ENCODE peak calls at places on chromosomes 7 and 10, in eight cellular contexts. W, N, L, I, B, V, S and K are unnamed samples.

GRCh38 chr7:1964913-1965578 is 267.7 kb downstream of the MAD1L1 start:
- DNase-seq in I (no peak), N (no peak), V (no peak), S (no peak), L (no peak), W (no peak), B (no peak), K (no peak)

GRCh38 chr7:375491-375821 is 85.5 kb downstream of the FOXL3 start:
- DNase-seq in S (no peak), I (no peak), V (no peak), L (no peak), W (no peak), N (no peak), B (no peak), K (peak)

GRCh38 chr7:66055321-66055956 is 20.2 kb upstream of the ASL start:
- DNase-seq in V (peak), B (no peak), W (peak), I (peak), S (peak), L (no peak), N (no peak), K (no peak)

GRCh38 chr7:953547-954327 is 743 bp downstream of the ADAP1 start:
- DNase-seq in B (peak), I (peak), S (no peak), W (peak), L (peak), N (no peak), V (peak), K (peak)

GRCh38 chr7:151822541-151823181 is 54.3 kb downstream of the PRKAG2 start:
- DNase-seq in L (no peak), V (no peak), N (no peak), I (no peak), S (no peak), W (no peak), B (no peak), K (no peak)

GRCh38 chr10:26696786-26697162 is 727 bp upstream of the PDSS1 start:
- DNase-seq in L (no peak), V (no peak), I (no peak), W (no peak), B (no peak), N (no peak), S (no peak), K (no peak)

GRCh38 chr10:10647331-10647730 is 370.3 kb upstream of the CELF2 start:
- DNase-seq in I (no peak), B (no peak), S (no peak), V (peak), L (no peak), N (no peak), W (no peak), K (no peak)

GRCh38 chr7:103695496-103695895 is 249.5 kb upstream of the SLC26A5 start:
- DNase-seq in L (no peak), S (no peak), N (no peak), V (no peak), B (no peak), W (no peak), I (no peak), K (no peak)

GRCh38 chr7:117212969-117213877 is 109.6 kb downstream of the WNT2 start:
- DNase-seq in V (peak), W (peak), N (peak), S (peak), B (peak), I (peak), L (peak), K (no peak)

GRCh38 chr7:143239822-143240221 is 18.0 kb downstream of the TAS2R40 start:
- DNase-seq in L (no peak), N (no peak), B (no peak), W (no peak), S (no peak), V (peak), I (peak), K (no peak)

GRCh38 chr7:151552352-151553028 is 32.8 kb upstream of the RHEB start:
- DNase-seq in S (no peak), N (no peak), L (no peak), V (no peak), B (no peak), W (no peak), I (no peak), K (no peak)

GRCh38 chr10:87862644-87863101 is 660 bp downstream of the KLLN start:
- DNase-seq in W (no peak), I (no peak), S (no peak), L (no peak), V (no peak), N (peak), B (no peak), K (no peak)

GRCh38 chr7:139626817-139627216 is 103.3 kb downstream of the CLEC2L start:
- DNase-seq in N (no peak), W (no peak), B (no peak), S (no peak), I (no peak), V (no peak), L (no peak), K (no peak)

GRCh38 chr7:73895626-73896025 is 34.7 kb downstream of the TMEM270 start:
- DNase-seq in I (peak), V (no peak), B (no peak), S (no peak), W (peak), L (no peak), N (no peak), K (no peak)

GRCh38 chr10:110803830-110804338 is 67.8 kb upstream of the PDCD4 start:
- DNase-seq in S (no peak), I (peak), V (peak), W (peak), B (peak), L (peak), N (peak), K (peak)

GRCh38 chr10:75358835-75359421 is 42.6 kb downstream of the ZNF503 start:
- DNase-seq in B (no peak), I (peak), V (peak), L (no peak), S (peak), W (peak), N (no peak), K (no peak)

GRCh38 chr10:5344746-5345145 is 20.0 kb upstream of the UCN3 start:
- DNase-seq in V (no peak), N (no peak), I (no peak), S (no peak), W (no peak), B (no peak), L (no peak), K (no peak)
- H3K4me3 ChIP-seq in V (no peak), N (no peak), I (no peak), S (no peak), W (no peak), B (no peak), L (no peak), K (no peak)

GRCh38 chr10:94361161-94361794 is 1.5 kb downstream of the NOC3L start:
- DNase-seq in N (no peak), I (peak), B (peak), S (no peak), V (peak), W (peak), L (no peak), K (no peak)
- H3K4me3 ChIP-seq in N (peak), I (peak), B (peak), S (no peak), V (peak), W (peak), L (peak), K (peak)

GRCh38 chr7:10429031-10429430 is 544.6 kb upstream of the PHF14 start:
- DNase-seq in N (no peak), V (no peak), B (no peak), L (no peak), S (no peak), I (no peak), W (no peak), K (no peak)
- H3K4me3 ChIP-seq in N (no peak), V (no peak), B (no peak), L (no peak), S (no peak), I (no peak), W (no peak), K (no peak)

DNA sequence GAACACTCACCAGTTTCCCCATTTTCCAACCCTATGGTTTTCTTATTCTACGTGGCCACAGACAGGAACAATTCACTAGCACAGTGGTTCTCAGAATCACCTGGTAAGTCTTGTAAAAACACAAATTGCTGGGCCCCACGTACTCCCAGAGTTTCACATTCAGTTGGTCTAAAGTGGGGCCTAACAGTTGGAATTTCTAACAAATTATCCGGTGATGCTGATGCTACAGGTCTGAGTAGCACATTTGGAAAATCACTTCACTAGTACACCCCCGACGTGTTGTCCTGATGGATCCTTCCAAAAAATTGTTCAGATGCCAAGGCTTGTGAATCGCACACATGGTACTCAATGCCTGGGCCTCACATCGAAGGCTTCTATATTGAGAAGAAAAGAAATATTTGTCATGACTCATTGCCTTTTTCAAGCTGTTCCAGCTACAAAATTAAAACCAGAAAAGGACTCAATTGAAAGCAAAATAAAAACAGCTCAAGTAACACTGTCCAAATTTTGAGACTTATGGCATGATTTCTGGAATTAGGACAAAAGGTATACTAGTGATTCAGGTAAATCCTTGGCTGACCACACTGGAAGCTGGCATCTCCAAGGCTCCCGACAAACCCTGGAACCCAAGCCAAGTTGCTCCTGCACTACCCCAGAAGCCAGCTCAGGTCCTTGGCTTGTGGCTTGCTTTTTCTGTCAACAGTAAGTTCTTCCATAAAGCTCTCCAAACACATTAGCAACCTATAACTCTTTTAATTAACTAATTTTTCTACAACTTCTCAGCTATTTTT is 12.9 kb upstream of the VIM start:
- DNase-seq in W (peak), S (peak), B (peak), I (peak), N (peak), V (peak), L (no peak), K (no peak)
- H3K4me3 ChIP-seq in W (peak), S (peak), B (peak), I (peak), N (no peak), V (peak), L (no peak), K (no peak)

DNA sequence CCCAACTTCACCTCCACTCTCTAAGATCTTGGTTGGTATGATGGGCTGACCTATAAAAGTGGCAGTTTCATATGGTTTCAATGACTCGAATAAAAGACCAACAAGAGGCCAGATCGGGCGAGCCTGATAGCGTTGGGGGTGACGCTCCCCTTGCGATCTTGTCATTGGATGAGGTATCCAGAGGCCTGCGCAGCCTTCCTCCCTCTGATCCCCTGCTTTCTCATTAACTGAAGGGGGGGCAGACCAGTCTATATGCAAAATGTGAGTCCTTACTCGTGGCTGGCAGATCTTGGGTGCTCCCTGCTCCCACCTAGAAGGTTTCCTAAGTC is 937 bp upstream of the COBL start:
- DNase-seq in N (no peak), V (no peak), L (no peak), I (no peak), W (no peak), B (no peak), S (no peak), K (no peak)
- H3K4me3 ChIP-seq in N (no peak), V (no peak), L (no peak), I (no peak), W (no peak), B (no peak), S (no peak), K (peak)

GRCh38 chr7:27177795-27178320 is 3.7 kb upstream of the HOXA10 start:
- DNase-seq in B (peak), L (no peak), I (no peak), V (peak), W (no peak), S (no peak), N (peak), K (no peak)
- H3K4me3 ChIP-seq in B (peak), L (peak), I (no peak), V (peak), W (no peak), S (no peak), N (peak), K (no peak)

DNA sequence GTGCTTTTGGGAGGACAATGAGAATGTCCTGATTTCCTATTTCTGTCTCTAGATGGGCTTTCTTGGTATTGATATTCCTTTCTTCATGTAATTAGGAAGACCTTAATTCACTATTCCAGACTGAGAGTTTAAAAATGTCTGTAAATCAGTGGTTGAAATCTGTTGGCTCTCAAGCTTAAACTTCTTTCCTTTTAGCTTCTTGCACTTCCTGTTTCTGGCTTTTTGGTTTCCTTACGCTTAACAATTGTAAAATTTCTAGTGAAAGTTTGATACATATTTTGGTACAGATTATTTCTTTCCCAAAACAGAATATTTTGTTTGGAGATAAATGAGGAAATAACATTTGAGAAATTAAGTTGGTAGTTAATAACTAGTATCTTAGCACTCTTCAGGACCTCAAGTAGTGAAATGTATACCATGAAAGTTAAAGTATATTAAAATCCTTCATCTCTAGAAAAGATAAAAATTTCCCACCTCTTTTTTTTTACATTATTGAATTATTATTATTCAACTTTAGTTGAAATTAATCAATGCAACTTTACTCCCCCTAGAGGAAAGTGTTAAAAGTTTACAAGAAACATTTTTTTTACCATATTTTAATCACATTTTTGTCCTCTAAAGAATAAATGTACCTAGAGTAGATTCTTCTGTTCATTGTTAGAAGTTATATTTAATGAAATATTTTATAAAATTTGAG is 137.2 kb downstream of the PHTF2 start:
- DNase-seq in B (no peak), I (peak), N (no peak), W (no peak), V (peak), L (no peak), S (no peak), K (no peak)
- H3K4me3 ChIP-seq in B (no peak), I (no peak), N (no peak), W (no peak), V (no peak), L (no peak), S (no peak), K (no peak)